ENCODE peak calls at places on chromosomes 5 and 9, in seven cellular contexts. V is WTC11, C is heart left ventricle, W is endothelial cell of umbilical vein, T is mucosa of descending colon, G is A673, K is HFF-Myc. B is an unnamed sample.

GRCh38 chr9:93060746-93061259 is 2.3 kb downstream of the SUSD3 start:
- DNase-seq in V (no peak), C (no peak), W (no peak), T (no peak), G (no peak), K (no peak), B (no peak)

GRCh38 chr9:36835271-36835996 is 198.6 kb downstream of the PAX5 start:
- DNase-seq in V (no peak), C (no peak), W (no peak), T (no peak), G (no peak), K (no peak), B (no peak)

GRCh38 chr5:116544542-116545241 is 29.9 kb downstream of the SEMA6A start:
- DNase-seq in V (no peak), C (no peak), W (no peak), T (peak), G (no peak), K (no peak), B (no peak)

GRCh38 chr9:120331913-120332312 is 248.1 kb downstream of the CDK5RAP2 start:
- DNase-seq in V (no peak), C (no peak), W (no peak), T (no peak), G (no peak), K (no peak), B (no peak)

GRCh38 chr9:120715331-120715924 is 1.2 kb upstream of the MEGF9 start:
- DNase-seq in V (peak), C (peak), W (peak), T (peak), G (no peak), K (peak), B (no peak)

GRCh38 chr5:38191693-38192092 is 66.7 kb upstream of the EGFLAM start:
- DNase-seq in V (no peak), C (no peak), W (no peak), T (no peak), G (no peak), K (no peak), B (no peak)

GRCh38 chr9:129803679-129804065 is 688 bp downstream of the TOR1B start:
- DNase-seq in V (no peak), C (no peak), W (peak), T (no peak), G (peak), K (no peak), B (no peak)

GRCh38 chr5:92904021-92904420 is 677.0 kb downstream of the NR2F1-AS1 start:
- DNase-seq in V (no peak), C (no peak), W (no peak), T (no peak), G (no peak), K (no peak), B (no peak)

GRCh38 chr9:108296056-108296455 is 559.7 kb downstream of the ACTL7B start:
- DNase-seq in V (no peak), C (no peak), W (no peak), T (no peak), G (no peak), K (peak), B (no peak)

GRCh38 chr5:151678146-151678545 is 8.6 kb downstream of the SPARC start:
- DNase-seq in V (no peak), C (no peak), W (peak), T (no peak), G (no peak), K (no peak), B (no peak)

GRCh38 chr9:1791191-1791590 is 224.0 kb upstream of the SMARCA2 start:
- DNase-seq in V (no peak), C (no peak), W (no peak), T (no peak), G (no peak), K (no peak), B (no peak)

GRCh38 chr9:131697097-131697496 is 42.8 kb downstream of the RAPGEF1 start:
- DNase-seq in V (no peak), C (peak), W (no peak), T (no peak), G (no peak), K (no peak), B (no peak)
- TF ChIP-seq CTCF in V (no peak), C (no peak), W (peak), T (no peak), G (no peak), K (peak), B (no peak)

GRCh38 chr5:1204693-1205242 is 3.4 kb downstream of the SLC6A19 start:
- DNase-seq in V (peak), C (no peak), W (no peak), T (peak), G (peak), K (no peak), B (no peak)
- TF ChIP-seq CTCF in V (no peak), C (no peak), W (peak), T (no peak), G (peak), K (peak), B (no peak)

GRCh38 chr5:72845889-72846288 is 29.4 kb downstream of the TNPO1 start:
- DNase-seq in V (no peak), C (no peak), W (no peak), T (no peak), G (no peak), K (no peak), B (no peak)

GRCh38 chr5:72844218-72844603 is 27.8 kb downstream of the TNPO1 start:
- DNase-seq in V (no peak), C (no peak), W (peak), T (no peak), G (no peak), K (no peak), B (no peak)

GRCh38 chr5:72846483-72846882 is 30.0 kb downstream of the TNPO1 start:
- DNase-seq in V (no peak), C (no peak), W (no peak), T (no peak), G (no peak), K (no peak), B (no peak)

GRCh38 chr5:72841756-72842535 is 25.5 kb downstream of the TNPO1 start:
- DNase-seq in V (no peak), C (no peak), W (peak), T (no peak), G (no peak), K (no peak), B (no peak)

DNA sequence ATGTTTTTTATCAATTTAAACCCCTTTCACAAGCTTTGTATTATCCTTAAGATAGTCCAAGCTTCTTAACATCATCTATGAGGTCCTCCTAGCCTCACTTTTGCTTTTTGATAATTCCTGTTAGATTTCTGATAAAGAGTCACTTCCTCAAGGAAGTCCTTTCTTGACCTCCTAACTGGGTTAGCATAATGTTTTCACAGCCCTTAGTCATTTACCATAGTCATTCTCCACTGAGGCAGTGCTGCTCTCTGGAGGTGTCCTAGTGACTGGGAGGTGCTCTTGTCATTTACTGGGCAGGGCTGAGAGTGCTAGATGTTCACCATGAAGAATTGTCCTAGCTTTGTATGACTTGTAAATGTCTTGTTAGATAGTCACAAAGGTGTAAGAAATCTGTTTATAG is 26.4 kb downstream of the TNPO1 start:
- DNase-seq in V (no peak), C (no peak), W (peak), T (peak), G (peak), K (no peak), B (peak)
- TF ChIP-seq CTCF in V (no peak), C (no peak), W (no peak), T (no peak), G (peak), K (no peak), B (no peak)

DNA sequence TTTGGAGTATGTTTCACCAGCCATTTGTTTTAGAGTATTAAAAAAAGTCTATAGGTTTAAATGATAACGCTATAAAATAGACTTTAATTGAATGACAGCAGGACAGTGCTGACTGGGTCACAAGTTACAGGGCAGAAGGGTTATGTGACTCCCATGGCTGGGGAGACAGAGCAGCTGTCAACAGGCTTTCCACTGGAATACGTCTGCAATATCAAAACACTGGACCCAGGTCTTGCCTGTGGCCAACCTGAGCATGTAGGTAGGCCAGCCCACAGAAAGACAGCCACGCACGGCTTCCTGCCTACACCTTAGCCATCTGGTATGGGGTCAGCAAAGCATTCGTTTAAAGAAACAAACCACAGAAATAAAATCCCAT is 80.7 kb downstream of the OTULIN start:
- DNase-seq in V (no peak), C (no peak), W (no peak), T (no peak), G (no peak), K (no peak), B (no peak)
- TF ChIP-seq CTCF in V (no peak), C (no peak), W (no peak), T (no peak), G (no peak), K (no peak), B (no peak)

GRCh38 chr9:34376596-34377401 is at the start of gene MYORG:
- DNase-seq in V (peak), C (peak), W (peak), T (peak), G (peak), K (peak), B (peak)
- TF ChIP-seq CTCF in V (no peak), C (no peak), W (no peak), T (no peak), G (no peak), K (no peak), B (no peak)

DNA sequence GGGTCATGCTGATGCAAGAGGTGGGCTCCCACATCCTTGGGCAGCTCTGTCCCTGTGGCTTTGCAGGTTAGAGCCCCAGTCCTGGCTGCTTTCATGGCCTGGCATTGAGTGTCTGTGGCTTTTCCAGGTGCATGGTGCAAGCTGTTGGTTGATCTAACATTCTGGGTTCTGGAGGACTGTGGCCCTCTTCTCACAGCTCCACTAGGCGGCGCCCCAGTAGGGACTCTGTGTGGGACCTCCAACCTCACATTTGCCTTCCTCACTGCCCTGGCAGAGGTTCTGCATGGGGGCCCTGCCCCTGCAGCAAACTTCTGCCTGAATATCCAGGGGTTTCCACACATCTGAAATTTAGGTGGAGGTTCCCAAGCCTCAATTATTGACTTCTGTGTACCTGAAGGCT is 150.1 kb downstream of the NNT start:
- DNase-seq in V (no peak), C (no peak), W (no peak), T (no peak), G (no peak), K (no peak), B (no peak)
- TF ChIP-seq CTCF in V (no peak), C (no peak), W (no peak), T (no peak), G (no peak), K (peak), B (no peak)

GRCh38 chr5:32454821-32455220 is 10.3 kb upstream of the ZFR start:
- DNase-seq in V (no peak), C (no peak), W (no peak), T (no peak), G (no peak), K (no peak), B (no peak)

GRCh38 chr5:32449216-32449721 is 4.7 kb upstream of the ZFR start:
- DNase-seq in V (no peak), C (no peak), W (no peak), T (no peak), G (no peak), K (no peak), B (no peak)

GRCh38 chr5:32446660-32447059 is 2.1 kb upstream of the ZFR start:
- DNase-seq in V (no peak), C (no peak), W (no peak), T (peak), G (no peak), K (no peak), B (peak)

GRCh38 chr5:32453916-32454315 is 9.4 kb upstream of the ZFR start:
- DNase-seq in V (no peak), C (no peak), W (no peak), T (no peak), G (no peak), K (no peak), B (no peak)

DNA sequence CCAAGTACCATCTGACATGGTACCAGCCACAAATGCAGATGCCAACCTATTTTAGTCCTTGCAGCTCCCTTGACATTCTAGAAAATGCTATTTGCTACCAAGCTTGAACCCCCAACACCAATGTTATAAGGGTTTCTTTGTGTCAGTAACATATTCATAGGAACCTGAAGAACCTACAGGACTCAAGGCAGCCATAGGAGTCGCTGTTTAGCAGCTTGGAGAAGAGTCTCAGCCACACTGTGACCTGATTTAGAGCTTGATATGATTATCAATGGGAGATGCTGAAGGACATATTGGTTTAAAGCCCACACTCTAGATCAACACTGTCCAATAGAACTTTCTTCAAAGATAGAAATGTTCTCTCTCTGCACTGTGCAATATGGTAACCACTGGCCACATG is 6.4 kb upstream of the ZFR start:
- DNase-seq in V (no peak), C (no peak), W (no peak), T (no peak), G (peak), K (no peak), B (no peak)
- TF ChIP-seq CTCF in V (no peak), C (no peak), W (no peak), T (no peak), G (peak), K (peak), B (no peak)

DNA sequence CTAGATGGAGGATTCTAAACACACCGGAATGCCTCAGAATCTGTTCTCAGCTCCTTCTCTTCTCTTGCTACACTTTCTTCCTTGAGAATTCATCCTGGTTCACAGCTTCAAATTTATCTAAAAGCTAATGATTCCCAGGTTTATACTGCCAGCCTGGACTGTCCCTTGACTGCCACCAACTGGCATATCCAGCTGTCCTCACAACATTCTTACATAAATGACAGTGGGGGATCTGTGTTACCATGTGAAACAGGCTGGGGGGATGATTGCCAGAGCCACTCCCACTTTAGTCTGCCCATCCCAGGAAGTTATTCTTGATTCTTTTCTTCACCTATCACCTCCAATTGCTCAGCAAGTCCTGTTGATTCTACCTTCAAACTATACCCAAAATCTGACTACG is 27.2 kb upstream of the ZFR start:
- DNase-seq in V (no peak), C (no peak), W (no peak), T (peak), G (peak), K (no peak), B (no peak)
- TF ChIP-seq CTCF in V (no peak), C (no peak), W (no peak), T (no peak), G (peak), K (no peak), B (no peak)

DNA sequence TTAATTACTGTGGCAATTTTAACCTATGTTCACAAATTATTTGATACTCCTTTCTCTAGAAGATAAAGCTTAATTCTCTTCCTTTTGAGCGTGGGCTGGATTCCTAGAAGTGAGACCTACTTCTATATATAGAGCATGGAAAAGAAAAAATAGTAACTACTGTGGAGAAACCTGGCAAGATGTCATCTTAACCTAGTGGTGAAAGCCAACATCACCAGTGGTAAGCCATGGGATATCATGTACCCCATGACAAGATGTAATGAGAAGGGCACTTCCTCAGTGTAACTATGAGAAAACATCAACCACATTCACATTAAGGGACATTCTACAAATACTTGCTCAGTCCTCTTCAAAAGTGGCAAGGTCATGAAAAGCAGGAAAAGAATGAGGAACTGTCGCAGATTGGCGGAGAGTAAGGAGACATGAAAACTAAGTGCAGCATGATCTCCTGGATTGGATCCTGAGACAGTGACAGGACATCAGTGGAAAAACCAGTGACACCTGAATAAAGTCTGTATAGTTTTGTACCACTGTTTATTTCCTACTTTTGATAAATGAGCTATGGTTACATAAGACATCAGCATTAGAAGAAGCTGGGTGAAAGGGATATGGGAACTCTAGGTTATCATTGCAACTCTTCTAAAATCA is 65.4 kb downstream of the PRRC1 start:
- DNase-seq in V (no peak), C (no peak), W (no peak), T (no peak), G (no peak), K (no peak), B (no peak)
- TF ChIP-seq CTCF in V (no peak), C (no peak), W (no peak), T (no peak), G (no peak), K (no peak), B (no peak)

B was measured in GM13976.